ENCODE peak calls at places on chromosomes 2 and 18, in eight cellular contexts. Q is H1, V is AG04450, Y is PC-3, C is uterus, B is body of pancreas, A is psoas muscle, X is GM12878. U is an unnamed sample.

GRCh38 chr2:131154071-131154531 is 49.0 kb downstream of the PLEKHB2 start:
- DNase-seq in Q (no peak), B (peak), X (peak), C (no peak), A (peak), Y (peak), V (peak), U (peak)

GRCh38 chr2:67260348-67261277 is 136.5 kb upstream of the ETAA1 start:
- DNase-seq in Y (peak), X (no peak), B (peak), V (peak), Q (no peak), C (peak), A (peak), U (peak)

GRCh38 chr2:68318686-68319396 is 908 bp downstream of the CNRIP1 start:
- DNase-seq in Y (no peak), A (no peak), V (no peak), B (no peak), Q (no peak), X (no peak), C (peak), U (no peak)

GRCh38 chr2:105771841-105772240 is 27.1 kb downstream of the NCK2 start:
- DNase-seq in V (no peak), Q (no peak), C (no peak), Y (no peak), A (no peak), B (no peak), X (no peak), U (no peak)

GRCh38 chr2:164430166-164430783 is 191.0 kb downstream of the GRB14 start:
- DNase-seq in A (no peak), Q (no peak), X (no peak), C (no peak), Y (peak), V (peak), B (peak), U (peak)

GRCh38 chr2:1024981-1025380 is 74.3 kb downstream of the SNTG2 start:
- DNase-seq in Q (no peak), B (no peak), X (no peak), C (no peak), V (no peak), A (no peak), Y (no peak), U (no peak)

GRCh38 chr2:2740238-2740775 is 409.2 kb upstream of the MYT1L start:
- DNase-seq in C (no peak), Y (no peak), B (no peak), V (no peak), Q (no peak), A (no peak), X (no peak), U (no peak)

GRCh38 chr18:57843403-57843802 is 40.3 kb upstream of the ATP8B1 start:
- DNase-seq in V (no peak), B (no peak), Y (no peak), A (no peak), C (no peak), Q (no peak), X (no peak), U (no peak)

GRCh38 chr18:11091746-11092145 is 57.6 kb downstream of the PIEZO2 start:
- DNase-seq in X (no peak), Y (no peak), A (no peak), C (no peak), Q (no peak), V (no peak), B (no peak), U (no peak)

GRCh38 chr2:179636100-179636980 is 225.1 kb downstream of the ZNF385B start:
- DNase-seq in B (no peak), A (no peak), V (no peak), C (no peak), X (no peak), Y (no peak), Q (no peak), U (no peak)

GRCh38 chr2:145760781-145761649 is 1241.1 kb upstream of the ZEB2 start:
- DNase-seq in X (no peak), V (peak), Q (no peak), C (no peak), B (peak), Y (peak), A (no peak), U (peak)

GRCh38 chr2:82657066-82657465 is 1802.0 kb downstream of the SUCLG1 start:
- DNase-seq in C (no peak), X (no peak), A (no peak), Y (no peak), B (no peak), Q (no peak), V (no peak), U (no peak)

GRCh38 chr2:216505133-216506106 is 6.8 kb downstream of the RPL37A start:
- DNase-seq in X (no peak), V (no peak), Y (no peak), A (no peak), Q (no peak), B (no peak), C (no peak), U (no peak)

GRCh38 chr2:80242355-80242910 is 62.1 kb downstream of the LRRTM1 start:
- DNase-seq in X (no peak), Y (no peak), B (no peak), V (no peak), Q (no peak), A (no peak), C (no peak), U (no peak)

GRCh38 chr18:26262156-26262555 is 35.9 kb downstream of the TAF4B start:
- DNase-seq in V (no peak), B (no peak), X (no peak), Q (no peak), A (no peak), Y (no peak), C (no peak), U (no peak)

GRCh38 chr2:229591611-229592010 is 122.7 kb downstream of the DNER start:
- DNase-seq in C (no peak), B (no peak), V (no peak), Y (no peak), X (no peak), A (no peak), Q (no peak), U (no peak)

GRCh38 chr2:237982039-237982725 is 15.4 kb downstream of the UBE2F start:
- DNase-seq in A (no peak), C (no peak), X (no peak), Q (no peak), V (no peak), Y (no peak), B (no peak), U (no peak)

GRCh38 chr2:29281585-29281984 is 166.4 kb downstream of the CLIP4 start:
- DNase-seq in Q (no peak), A (no peak), Y (peak), V (no peak), X (no peak), B (peak), C (peak), U (peak)

GRCh38 chr18:13376841-13377351 is 158.3 kb downstream of the LDLRAD4 start:
- DNase-seq in X (no peak), V (no peak), B (no peak), Q (no peak), C (no peak), A (no peak), Y (no peak), U (no peak)

GRCh38 chr2:86274918-86275275 is 62.5 kb downstream of the REEP1 start:
- DNase-seq in C (no peak), B (peak), Y (no peak), A (no peak), X (peak), V (no peak), Q (no peak), U (peak)

GRCh38 chr18:63882333-63883141 is 5.0 kb upstream of the SERPINB2 start:
- DNase-seq in Q (no peak), V (peak), X (no peak), A (no peak), Y (peak), C (no peak), B (peak), U (peak)

GRCh38 chr2:26588576-26588975 is 52.6 kb downstream of the CIB4 start:
- DNase-seq in X (no peak), Q (no peak), B (no peak), V (no peak), A (peak), Y (no peak), C (no peak), U (no peak)

GRCh38 chr2:224545884-224546644 is 39.1 kb downstream of the CUL3 start:
- DNase-seq in X (no peak), Y (peak), V (peak), C (no peak), A (no peak), Q (no peak), B (no peak), U (peak)

GRCh38 chr2:27154481-27154880 is 5.7 kb downstream of the TCF23 start:
- DNase-seq in X (no peak), Q (no peak), V (no peak), A (no peak), B (no peak), Y (no peak), C (peak), U (no peak)

GRCh38 chr2:231198291-231199173 is at the start of gene ARMC9:
- DNase-seq in Y (peak), V (no peak), B (peak), X (peak), A (peak), C (peak), Q (no peak), U (peak)

GRCh38 chr2:230137902-230138539 is 69.3 kb upstream of the SLC16A14 start:
- DNase-seq in A (no peak), Y (peak), Q (no peak), V (no peak), B (no peak), X (no peak), C (no peak), U (peak)

GRCh38 chr18:77073336-77074093 is 59.1 kb downstream of the MBP start:
- DNase-seq in B (no peak), A (no peak), Y (no peak), Q (no peak), X (no peak), C (no peak), V (no peak), U (no peak)

GRCh38 chr18:44988821-44989587 is 308.3 kb downstream of the SETBP1 start:
- DNase-seq in X (no peak), Y (peak), Q (no peak), B (no peak), A (no peak), C (no peak), V (no peak), U (peak)
- H3K4me3 ChIP-seq in X (no peak), Y (no peak), Q (no peak), B (no peak), A (no peak), C (no peak), V (no peak), U (no peak)

GRCh38 chr2:196275646-196276352 is 104.4 kb upstream of the STK17B start:
- DNase-seq in B (no peak), A (no peak), X (no peak), Y (peak), Q (no peak), C (no peak), V (no peak), U (peak)
- H3K27ac ChIP-seq in B (no peak), A (no peak), X (peak), Y (peak), Q (no peak), C (no peak), V (no peak), U (no peak)

DNA sequence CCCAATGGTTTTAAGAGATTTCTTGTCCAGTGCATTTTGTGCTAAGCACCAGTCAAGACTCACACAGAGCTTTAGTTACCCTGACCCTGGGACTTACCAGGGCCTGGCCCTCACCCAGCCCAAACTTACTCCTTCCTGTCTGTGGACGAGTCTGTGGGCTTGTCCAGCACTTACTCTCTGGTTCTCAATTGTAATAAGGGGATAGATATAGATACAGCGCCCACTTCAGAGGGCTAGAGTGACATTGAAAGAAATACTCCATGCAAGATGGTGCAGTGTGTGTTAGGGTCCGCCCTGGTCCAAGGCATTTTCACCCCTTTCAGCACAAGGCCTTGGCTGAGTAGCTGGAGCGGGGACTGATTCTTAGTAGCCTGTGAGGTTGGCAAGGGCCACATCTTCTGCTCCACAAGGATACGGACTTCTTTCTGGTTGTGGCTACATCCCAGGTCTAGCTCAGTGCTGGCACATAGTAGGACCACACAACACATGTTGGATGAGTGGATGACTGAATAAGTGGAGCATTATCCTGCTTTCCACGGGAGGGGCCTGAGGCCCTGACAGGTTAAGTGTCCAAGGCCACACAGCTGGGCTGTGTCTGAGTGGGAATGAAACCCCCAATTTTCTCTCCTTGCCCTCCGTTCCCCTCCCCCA is 3.8 kb upstream of the ARID5A start:
- DNase-seq in Y (no peak), Q (no peak), B (no peak), A (peak), X (no peak), V (no peak), C (no peak), U (no peak)
- H3K4me3 ChIP-seq in Y (no peak), Q (no peak), B (no peak), A (peak), X (no peak), V (no peak), C (no peak), U (no peak)

GRCh38 chr2:38441346-38441745 is 64.3 kb upstream of the ATL2 start:
- DNase-seq in X (no peak), C (no peak), V (no peak), A (no peak), Y (no peak), B (no peak), Q (no peak), U (no peak)

GRCh38 chr2:38443021-38443541 is 66.0 kb upstream of the ATL2 start:
- DNase-seq in V (no peak), Y (no peak), B (no peak), A (no peak), X (no peak), Q (no peak), C (peak), U (peak)

GRCh38 chr2:38446972-38447561 is 70.0 kb upstream of the ATL2 start:
- DNase-seq in C (no peak), X (no peak), V (no peak), B (no peak), A (no peak), Y (no peak), Q (no peak), U (no peak)

GRCh38 chr2:38446418-38446817 is 69.3 kb upstream of the ATL2 start:
- DNase-seq in Q (no peak), V (no peak), Y (no peak), B (no peak), A (no peak), C (no peak), X (no peak), U (no peak)

DNA sequence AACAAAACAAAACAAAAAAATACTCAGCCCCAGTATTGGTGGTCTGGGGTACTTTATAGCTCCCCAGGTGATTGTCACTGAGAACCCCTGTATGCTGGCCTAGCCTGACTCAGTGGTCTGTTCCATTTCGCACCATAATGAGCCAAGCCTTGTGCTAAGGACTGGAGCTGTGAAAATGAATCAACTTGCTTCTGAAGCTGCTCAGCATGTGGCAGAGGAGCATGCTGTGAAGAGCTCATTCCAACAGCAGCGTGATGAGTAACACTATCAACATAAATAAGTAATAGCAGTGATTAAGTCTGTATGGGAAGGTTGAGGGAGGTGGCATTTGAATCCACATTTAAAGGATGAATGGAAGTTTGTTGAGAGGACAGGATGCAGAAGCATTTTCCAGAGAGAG is 67.2 kb upstream of the ATL2 start:
- DNase-seq in C (no peak), Q (peak), X (no peak), B (no peak), A (no peak), V (no peak), Y (peak), U (peak)
- H3K27ac ChIP-seq in C (peak), Q (no peak), X (no peak), B (no peak), A (no peak), V (no peak), Y (no peak), U (no peak)

GRCh38 chr2:113111823-113112287 is 15.5 kb upstream of the IL1RN start:
- DNase-seq in C (no peak), Y (no peak), B (no peak), V (no peak), A (no peak), X (no peak), Q (no peak), U (no peak)
- H3K4me3 ChIP-seq in C (no peak), Y (no peak), B (no peak), V (no peak), A (no peak), X (no peak), Q (no peak), U (no peak)

GRCh38 chr2:201203916-201204654 is 21.1 kb downstream of the CASP10 start:
- DNase-seq in X (no peak), Y (no peak), V (peak), A (no peak), C (no peak), B (no peak), Q (no peak), U (no peak)

GRCh38 chr2:201199847-201200246 is 16.9 kb downstream of the CASP10 start:
- DNase-seq in Q (no peak), A (no peak), V (no peak), Y (no peak), C (no peak), B (no peak), X (no peak), U (no peak)

GRCh38 chr2:201201371-201201770 is 18.4 kb downstream of the CASP10 start:
- DNase-seq in V (no peak), X (no peak), C (no peak), A (no peak), B (no peak), Y (no peak), Q (no peak), U (no peak)

GRCh38 chr2:201196803-201197202 is 13.9 kb downstream of the CASP10 start:
- DNase-seq in Y (no peak), A (no peak), Q (no peak), B (no peak), C (no peak), V (no peak), X (no peak), U (no peak)

DNA sequence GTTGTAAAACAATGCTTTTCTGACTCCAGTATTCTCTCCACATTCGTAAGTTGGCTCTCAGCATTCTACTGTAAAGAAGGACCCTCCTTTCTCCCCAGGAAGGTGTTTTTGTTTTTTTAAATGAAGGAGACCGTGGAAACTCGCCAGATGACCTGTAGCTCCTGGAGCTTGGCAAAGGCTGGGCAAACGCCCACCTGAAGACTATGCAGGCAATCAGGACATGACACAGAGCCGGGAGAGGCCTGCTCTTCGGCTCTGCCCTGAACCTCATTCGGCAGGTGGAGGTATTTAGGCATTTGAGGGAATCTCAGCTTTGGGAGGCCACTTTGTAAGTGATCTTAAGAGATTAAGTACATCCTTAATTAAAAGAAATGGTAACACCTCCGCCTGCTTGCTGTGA is 17.4 kb downstream of the CASP10 start:
- DNase-seq in V (no peak), Y (no peak), X (no peak), B (no peak), A (no peak), C (no peak), Q (no peak), U (no peak)
- H3K27ac ChIP-seq in V (no peak), Y (no peak), X (no peak), B (no peak), A (no peak), C (no peak), Q (no peak), U (no peak)

GRCh38 chr18:50879302-50880107 is 587 bp downstream of the ME2 start:
- DNase-seq in B (no peak), Y (peak), A (no peak), V (no peak), Q (no peak), C (peak), X (no peak), U (peak)

GRCh38 chr18:50880108-50880465 is 1.2 kb downstream of the ME2 start:
- DNase-seq in Y (no peak), X (no peak), C (no peak), A (no peak), V (no peak), B (no peak), Q (no peak), U (no peak)

GRCh38 chr18:50875966-50876536 is 2.9 kb upstream of the ME2 start:
- DNase-seq in C (no peak), X (no peak), A (no peak), B (no peak), V (no peak), Y (no peak), Q (no peak), U (no peak)

GRCh38 chr18:50878345-50879301 is at the start of gene ME2:
- DNase-seq in Y (peak), V (peak), B (peak), A (peak), X (peak), Q (peak), C (peak), U (peak)

DNA sequence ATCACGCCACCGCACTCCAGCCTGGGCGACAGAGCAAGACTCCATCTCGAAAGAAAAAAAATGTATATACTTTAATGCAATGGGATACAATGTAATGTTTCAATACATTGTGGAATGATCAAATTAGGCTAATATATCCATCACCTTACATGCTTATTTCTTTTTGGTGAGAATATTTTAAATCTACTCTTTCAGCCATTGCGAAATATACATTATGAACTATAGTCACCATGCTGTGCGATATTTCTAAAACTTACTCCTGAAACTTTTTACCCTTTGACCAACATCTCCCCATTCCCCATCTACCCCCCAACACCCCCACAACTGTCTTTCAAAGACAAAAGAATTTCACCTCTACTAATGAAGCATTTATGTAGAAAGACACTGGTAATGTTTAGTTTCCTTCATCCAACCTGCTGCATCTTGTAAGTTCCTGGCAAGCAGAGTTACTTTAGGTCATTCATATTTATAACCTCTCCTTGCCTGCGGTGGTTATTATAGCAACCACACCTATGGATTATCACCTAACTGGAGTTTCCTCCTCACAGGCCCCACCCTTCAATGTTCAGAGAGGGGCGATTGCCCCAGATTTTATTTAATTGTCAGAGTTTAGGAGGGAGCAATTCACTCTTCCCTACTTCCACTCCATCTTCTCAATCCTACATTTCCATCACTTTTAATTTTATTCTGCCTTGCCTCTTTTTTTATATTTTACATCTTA is 1.2 kb upstream of the ME2 start:
- DNase-seq in Y (no peak), Q (no peak), A (no peak), X (no peak), V (no peak), C (no peak), B (no peak), U (no peak)
- H3K4me3 ChIP-seq in Y (peak), Q (peak), A (peak), X (peak), V (peak), C (peak), B (no peak), U (peak)

DNA sequence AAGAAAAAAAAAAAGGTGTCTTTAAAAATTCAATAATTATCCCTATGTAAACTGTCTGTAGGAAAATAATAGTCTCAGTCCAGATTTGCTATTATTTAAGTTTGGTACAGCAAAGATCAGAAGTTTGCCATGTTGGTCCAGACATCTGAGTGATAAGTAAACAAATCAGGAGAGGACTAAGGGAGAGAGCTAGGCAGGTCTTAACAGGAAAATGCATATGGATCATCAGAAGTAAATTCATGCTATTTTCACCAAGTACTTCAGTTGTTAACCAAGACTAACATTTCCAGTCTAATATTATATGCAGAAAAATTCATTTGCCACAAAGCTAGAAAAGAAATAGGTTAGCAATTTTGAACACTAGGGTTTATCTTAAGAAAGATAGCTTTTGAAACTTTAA is 95.0 kb upstream of the STK17B start:
- DNase-seq in V (no peak), A (no peak), Q (no peak), C (no peak), B (no peak), X (no peak), Y (no peak), U (no peak)
- H3K27ac ChIP-seq in V (no peak), A (no peak), Q (no peak), C (no peak), B (no peak), X (no peak), Y (no peak), U (no peak)